ENCODE peak calls at places on chromosomes 3 and 15, in five cellular contexts. U is GM06990, X is esophagus squamous epithelium, D is left kidney, Z is GDM1. J is an unnamed sample.

GRCh38 chr3:21551019-21551418 is 200.0 kb downstream of the ZNF385D start:
- DNase-seq in D (peak), X (no peak), Z (no peak), U (no peak), J (no peak)

GRCh38 chr3:139231555-139232281 is 112.1 kb upstream of the MRPS22 start:
- DNase-seq in D (no peak), U (no peak), Z (no peak), X (no peak), J (no peak)

GRCh38 chr3:24519368-24520100 is 24.9 kb upstream of the THRB start:
- DNase-seq in U (no peak), D (peak), X (no peak), Z (no peak), J (peak)

GRCh38 chr3:67113802-67114407 is 115.8 kb downstream of the KBTBD8 start:
- DNase-seq in X (peak), D (peak), Z (peak), U (peak), J (peak)

GRCh38 chr3:112974178-112974517 is 755 bp downstream of the CD200R1 start:
- DNase-seq in U (no peak), X (no peak), D (no peak), Z (no peak), J (no peak)

GRCh38 chr15:80240261-80240660 is 11.8 kb downstream of the CTXND1 start:
- DNase-seq in X (no peak), U (no peak), Z (no peak), D (no peak), J (no peak)

GRCh38 chr3:105516972-105517371 is 150.3 kb downstream of the ALCAM start:
- DNase-seq in Z (no peak), U (no peak), D (peak), X (no peak), J (no peak)

GRCh38 chr15:47753591-47753990 is 36.3 kb downstream of the SEMA6D start:
- DNase-seq in U (no peak), X (no peak), Z (no peak), D (no peak), J (no peak)

GRCh38 chr3:18062289-18063025 is 320.0 kb upstream of the TBC1D5 start:
- DNase-seq in U (no peak), D (no peak), Z (no peak), X (no peak), J (no peak)

GRCh38 chr3:177463863-177464262 is 266.6 kb upstream of the TBL1XR1 start:
- DNase-seq in X (no peak), U (no peak), Z (no peak), D (no peak), J (no peak)